ENCODE peak calls at places on chromosomes 16 and 17, in six cellular contexts. J, I, Z, A, P and X are unnamed samples.

GRCh38 chr17:65696739-65697394 is 135.4 kb upstream of the AXIN2 start:
- DNase-seq in J (peak), I (no peak), Z (no peak), A (no peak), P (no peak), X (peak)

GRCh38 chr17:7001562-7001961 is 5.7 kb downstream of the ALOX12 start:
- DNase-seq in J (no peak), I (no peak), Z (peak), A (peak), P (no peak), X (peak)

GRCh38 chr16:4214215-4214621 is 27.7 kb downstream of the SRL start:
- DNase-seq in J (peak), I (peak), Z (no peak), A (no peak), P (no peak), X (peak)

GRCh38 chr16:2484898-2485508 is 10.1 kb downstream of the TBC1D24 start:
- DNase-seq in J (no peak), I (no peak), Z (no peak), A (no peak), P (no peak), X (no peak)

GRCh38 chr16:17369441-17369951 is 101.3 kb downstream of the XYLT1 start:
- DNase-seq in J (no peak), I (no peak), Z (no peak), A (peak), P (no peak), X (no peak)

GRCh38 chr16:27245276-27246231 is 23.0 kb downstream of the NSMCE1 start:
- DNase-seq in J (peak), I (no peak), Z (no peak), A (no peak), P (no peak), X (peak)

GRCh38 chr16:86531641-86532525 is 21.6 kb downstream of the FOXF1 start:
- DNase-seq in J (no peak), I (no peak), Z (no peak), A (no peak), P (no peak), X (no peak)

GRCh38 chr16:85917959-85918358 is 19.0 kb downstream of the IRF8 start:
- DNase-seq in J (no peak), I (no peak), Z (no peak), A (no peak), P (no peak), X (no peak)

GRCh38 chr17:70091005-70091568 is 16.1 kb downstream of the KCNJ16 start:
- DNase-seq in J (no peak), I (no peak), Z (no peak), A (no peak), P (no peak), X (no peak)

GRCh38 chr17:63399316-63399715 is 46.8 kb downstream of the CYB561 start:
- DNase-seq in J (no peak), I (no peak), Z (no peak), A (no peak), P (peak), X (peak)

GRCh38 chr17:76527430-76528111 is 9.9 kb downstream of the CYGB start:
- DNase-seq in J (peak), I (no peak), Z (peak), A (no peak), P (peak), X (no peak)

GRCh38 chr17:49674507-49674906 is 3.4 kb downstream of the SPOP start:
- DNase-seq in J (no peak), I (no peak), Z (no peak), A (no peak), P (no peak), X (no peak)

GRCh38 chr17:68398731-68399637 is 58.3 kb downstream of the WIPI1 start:
- DNase-seq in J (peak), I (peak), Z (peak), A (peak), P (peak), X (peak)

GRCh38 chr16:30095166-30096078 is 591 bp downstream of the YPEL3 start:
- DNase-seq in J (no peak), I (no peak), Z (peak), A (peak), P (no peak), X (peak)

GRCh38 chr17:76753061-76753961 is 15.4 kb downstream of the MFSD11 start:
- DNase-seq in J (peak), I (no peak), Z (no peak), A (no peak), P (no peak), X (no peak)

GRCh38 chr17:10754109-10754508 is 24.3 kb upstream of the TMEM220 start:
- DNase-seq in J (peak), I (peak), Z (peak), A (peak), P (peak), X (peak)

GRCh38 chr17:79009397-79010303 is at the start of gene CANT1:
- DNase-seq in J (peak), I (peak), Z (peak), A (peak), P (peak), X (peak)

GRCh38 chr16:79001156-79001997 is 599.2 kb downstream of the MAF start:
- DNase-seq in J (no peak), I (no peak), Z (peak), A (no peak), P (no peak), X (no peak)

GRCh38 chr16:1125471-1125870 is 27.4 kb upstream of the CACNA1H start:
- DNase-seq in J (peak), I (peak), Z (peak), A (no peak), P (no peak), X (peak)

GRCh38 chr16:77637939-77638338 is 84.4 kb upstream of the NUDT7 start:
- DNase-seq in J (no peak), I (no peak), Z (no peak), A (no peak), P (no peak), X (no peak)

GRCh38 chr17:39461911-39462641 is 790 bp downstream of the CDK12 start:
- DNase-seq in J (peak), I (no peak), Z (no peak), A (peak), P (peak), X (peak)

GRCh38 chr16:24118126-24118821 is 137.9 kb upstream of the CACNG3 start:
- DNase-seq in J (no peak), I (no peak), Z (no peak), A (no peak), P (no peak), X (no peak)

GRCh38 chr16:85092309-85092708 is 20.0 kb downstream of the CIBAR2 start:
- DNase-seq in J (no peak), I (no peak), Z (no peak), A (no peak), P (no peak), X (no peak)

GRCh38 chr17:49687878-49688491 is 10.1 kb upstream of the SPOP start:
- DNase-seq in J (peak), I (no peak), Z (no peak), A (no peak), P (no peak), X (peak)

GRCh38 chr17:57326348-57326747 is 70.0 kb downstream of the MSI2 start:
- DNase-seq in J (no peak), I (no peak), Z (no peak), A (no peak), P (no peak), X (no peak)

GRCh38 chr17:38925263-38925995 is at the start of gene LASP1NB:
- DNase-seq in J (no peak), I (no peak), Z (peak), A (no peak), P (peak), X (peak)

GRCh38 chr17:46179375-46179999 is 13.7 kb downstream of the KANSL1 start:
- DNase-seq in J (no peak), I (no peak), Z (no peak), A (no peak), P (no peak), X (no peak)

GRCh38 chr17:57097832-57098421 is 12.9 kb downstream of the AKAP1 start:
- DNase-seq in J (peak), I (no peak), Z (no peak), A (no peak), P (peak), X (peak)

GRCh38 chr16:3472878-3473595 is 22.3 kb downstream of the C16orf90 start:
- DNase-seq in J (no peak), I (no peak), Z (no peak), A (no peak), P (no peak), X (peak)

GRCh38 chr17:43094129-43094834 is 30.9 kb downstream of the BRCA1 start:
- DNase-seq in J (no peak), I (no peak), Z (no peak), A (no peak), P (no peak), X (peak)

GRCh38 chr16:1014771-1015495 is 33.4 kb downstream of the SOX8 start:
- DNase-seq in J (no peak), I (no peak), Z (peak), A (no peak), P (no peak), X (no peak)

GRCh38 chr17:1628856-1629646 is 417 bp upstream of the SLC43A2 start:
- DNase-seq in J (peak), I (peak), Z (peak), A (peak), P (peak), X (peak)

GRCh38 chr16:84841787-84842300 is 22.1 kb downstream of the CRISPLD2 start:
- DNase-seq in J (peak), I (peak), Z (peak), A (no peak), P (peak), X (no peak)

GRCh38 chr17:82859431-82860403 is 19.9 kb upstream of the ZNF750 start:
- DNase-seq in J (peak), I (peak), Z (peak), A (no peak), P (no peak), X (peak)

GRCh38 chr17:82862758-82863645 is 23.2 kb upstream of the ZNF750 start:
- DNase-seq in J (no peak), I (no peak), Z (peak), A (no peak), P (no peak), X (no peak)

GRCh38 chr17:82862191-82862590 is 22.4 kb upstream of the ZNF750 start:
- DNase-seq in J (no peak), I (no peak), Z (no peak), A (no peak), P (no peak), X (no peak)

GRCh38 chr17:82861393-82861775 is 21.6 kb upstream of the ZNF750 start:
- DNase-seq in J (no peak), I (no peak), Z (no peak), A (no peak), P (no peak), X (no peak)

GRCh38 chr17:82860606-82861392 is 21.0 kb upstream of the ZNF750 start:
- DNase-seq in J (no peak), I (no peak), Z (no peak), A (no peak), P (no peak), X (no peak)
- H3K27ac ChIP-seq in J (no peak), I (peak), Z (no peak), A (no peak), P (no peak), X (no peak)

GRCh38 chr17:2946130-2946529 is 117.3 kb downstream of the OR1D5 start:
- DNase-seq in J (no peak), I (no peak), Z (no peak), A (no peak), P (no peak), X (no peak)
- H3K9ac ChIP-seq in J (no peak), I (no peak), Z (no peak), A (no peak), P (no peak), X (no peak)

DNA sequence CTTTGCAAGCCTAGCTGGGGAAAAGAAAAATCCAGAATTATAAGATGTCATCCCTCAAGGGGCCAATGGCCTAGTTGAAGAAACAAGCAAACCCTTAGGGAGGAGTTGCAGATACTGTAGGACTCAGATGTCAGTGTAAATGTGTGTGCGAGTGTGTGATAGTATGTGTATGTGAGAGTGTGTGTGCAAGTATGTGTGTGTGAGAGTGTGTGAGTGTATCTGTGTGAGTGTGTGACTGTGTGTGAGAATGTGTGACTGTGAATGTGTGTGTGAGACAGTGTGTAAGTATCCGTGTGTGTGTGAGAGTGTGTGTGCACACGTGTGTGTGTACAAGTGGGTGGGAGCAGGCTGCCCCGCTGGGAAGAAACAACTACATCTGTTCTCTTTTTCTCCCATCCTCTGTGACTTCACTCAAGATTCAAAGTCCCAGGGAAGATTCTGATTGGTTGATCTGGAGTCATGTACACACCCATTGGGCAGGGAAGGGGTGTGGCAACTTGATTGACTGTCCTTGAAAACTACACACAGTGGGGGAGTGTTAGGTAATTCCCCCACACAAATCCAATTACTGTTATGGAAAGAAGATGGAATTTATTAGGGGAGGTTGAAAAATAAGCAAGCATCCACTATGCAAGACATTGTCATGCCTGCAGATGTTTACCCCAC is 40.7 kb downstream of the IRX3 start:
- DNase-seq in J (no peak), I (no peak), Z (no peak), A (no peak), P (no peak), X (no peak)
- TF ChIP-seq EZH2phosphoT487 in J (no peak), I (no peak), Z (no peak), A (no peak), P (no peak), X (no peak)

GRCh38 chr16:75116081-75116910 is at the start of gene LDHD:
- DNase-seq in J (peak), I (peak), Z (peak), A (peak), P (peak), X (peak)
- H3K27ac ChIP-seq in J (no peak), I (peak), Z (no peak), A (no peak), P (no peak), X (no peak)

DNA sequence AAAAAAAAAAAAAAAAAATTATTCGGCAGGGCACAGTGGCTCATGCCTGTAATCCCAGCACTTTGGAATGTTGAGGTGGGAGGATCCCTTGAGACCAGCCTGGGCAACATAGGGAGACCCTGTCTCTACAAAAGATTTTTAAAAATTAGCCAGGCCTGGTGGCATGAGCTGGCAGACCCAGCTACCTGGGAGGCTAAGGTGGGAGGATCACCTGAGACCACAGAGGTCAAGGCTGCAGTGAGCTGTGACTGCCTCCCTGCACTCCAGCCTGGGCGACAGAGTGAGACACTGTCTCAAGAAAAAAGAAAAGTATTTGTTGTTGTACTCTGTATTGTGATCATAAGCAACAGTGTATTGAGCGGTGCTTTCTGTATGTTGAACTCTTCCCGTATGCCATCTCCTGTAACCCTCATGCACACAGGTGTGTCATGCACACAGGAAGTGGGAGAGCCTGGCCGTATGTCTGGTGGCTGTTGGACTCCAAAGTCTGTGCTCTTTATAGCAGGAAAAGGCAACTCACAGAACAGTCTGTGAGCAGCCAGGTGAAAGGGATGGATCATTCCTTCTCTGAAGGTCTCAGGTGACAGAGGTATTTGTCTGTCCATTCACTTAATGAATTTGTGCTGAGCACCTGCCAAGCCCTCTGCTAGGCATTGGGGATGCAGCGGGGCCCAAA is 17.2 kb downstream of the CDH1 start:
- DNase-seq in J (peak), I (no peak), Z (no peak), A (no peak), P (no peak), X (no peak)
- H3K9ac ChIP-seq in J (peak), I (peak), Z (no peak), A (no peak), P (no peak), X (no peak)

GRCh38 chr17:349666-350065 is 2.9 kb downstream of the RPH3AL start:
- DNase-seq in J (no peak), I (no peak), Z (no peak), A (no peak), P (no peak), X (no peak)

GRCh38 chr17:350706-351435 is 1.7 kb downstream of the RPH3AL start:
- DNase-seq in J (peak), I (no peak), Z (no peak), A (no peak), P (peak), X (peak)

GRCh38 chr17:347309-347708 is 5.3 kb downstream of the RPH3AL start:
- DNase-seq in J (no peak), I (no peak), Z (no peak), A (no peak), P (no peak), X (no peak)

GRCh38 chr17:348012-348411 is 4.6 kb downstream of the RPH3AL start:
- DNase-seq in J (no peak), I (no peak), Z (no peak), A (no peak), P (no peak), X (no peak)

GRCh38 chr17:348692-349425 is 3.7 kb downstream of the RPH3AL start:
- DNase-seq in J (no peak), I (no peak), Z (peak), A (no peak), P (no peak), X (no peak)
- TF ChIP-seq EZH2phosphoT487 in J (no peak), I (no peak), Z (no peak), A (no peak), P (no peak), X (no peak)

GRCh38 chr16:81515281-81515680 is 70.7 kb downstream of the CMIP start:
- DNase-seq in J (no peak), I (no peak), Z (no peak), A (no peak), P (no peak), X (no peak)

GRCh38 chr16:81513204-81514040 is 68.8 kb downstream of the CMIP start:
- DNase-seq in J (no peak), I (no peak), Z (peak), A (no peak), P (no peak), X (peak)

GRCh38 chr16:81515721-81516120 is 71.1 kb downstream of the CMIP start:
- DNase-seq in J (no peak), I (no peak), Z (no peak), A (no peak), P (no peak), X (no peak)

GRCh38 chr16:81514041-81514559 is 69.5 kb downstream of the CMIP start:
- DNase-seq in J (no peak), I (no peak), Z (no peak), A (no peak), P (no peak), X (no peak)

DNA sequence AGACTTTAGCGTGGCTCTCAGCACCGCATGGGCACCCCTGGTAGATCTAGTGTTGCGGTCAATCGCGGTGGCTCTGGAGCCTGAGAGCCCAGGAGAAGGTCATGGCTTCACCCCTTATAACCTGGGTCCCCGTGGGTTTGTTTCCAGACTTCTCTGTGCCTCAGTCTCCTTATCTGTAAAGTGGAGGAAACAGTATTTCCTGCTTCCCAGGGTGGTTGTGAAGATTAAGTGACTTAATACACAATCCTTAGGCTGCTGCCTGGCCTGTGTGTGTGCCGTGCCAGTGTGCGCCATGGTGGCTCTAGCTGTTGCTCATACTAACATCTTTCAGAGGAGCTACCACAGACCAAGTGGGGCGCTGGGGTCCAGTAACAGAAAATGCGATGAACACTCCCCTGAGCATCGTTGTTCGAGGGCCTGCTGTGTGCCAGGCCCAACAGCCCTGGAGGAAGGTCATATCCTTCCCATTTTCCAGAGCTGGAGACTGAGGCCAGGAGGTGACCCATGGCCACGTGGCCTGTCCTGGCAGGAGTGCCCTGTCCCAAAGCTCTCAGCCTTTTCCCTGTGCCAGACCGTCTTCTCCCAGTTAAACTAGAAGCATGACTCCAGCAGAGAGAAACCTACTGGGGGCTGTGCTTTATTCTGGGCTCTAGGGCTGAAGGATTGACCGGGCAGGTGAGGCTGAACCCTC is 70.1 kb downstream of the CMIP start:
- DNase-seq in J (no peak), I (no peak), Z (no peak), A (no peak), P (no peak), X (no peak)
- H3K27ac ChIP-seq in J (peak), I (no peak), Z (no peak), A (no peak), P (peak), X (no peak)

GRCh38 chr16:49183911-49184310 is 97.7 kb downstream of the CBLN1 start:
- DNase-seq in J (peak), I (peak), Z (peak), A (peak), P (peak), X (peak)
- H3K9ac ChIP-seq in J (no peak), I (no peak), Z (no peak), A (no peak), P (no peak), X (no peak)

GRCh38 chr17:44840936-44841335 is 6.7 kb upstream of the HIGD1B start:
- DNase-seq in J (no peak), I (no peak), Z (no peak), A (no peak), P (no peak), X (no peak)
- TF ChIP-seq EZH2phosphoT487 in J (no peak), I (no peak), Z (no peak), A (no peak), P (no peak), X (no peak)